ENCODE peak calls at places on chromosomes 4 and X, in five cellular contexts. J, L, P, N and R are unnamed samples.

GRCh38 chrX:46837543-46838481 is 969 bp downstream of the RP2 start:
- DNase-seq in J (no peak), N (no peak), L (no peak), P (peak), R (no peak)

GRCh38 chr4:88219099-88219498 is 60.7 kb upstream of the ABCG2 start:
- DNase-seq in N (no peak), J (peak), L (no peak), P (peak), R (no peak)

GRCh38 chrX:109294097-109294815 is 187.6 kb downstream of the GUCY2F start:
- DNase-seq in L (no peak), N (no peak), J (no peak), P (peak), R (no peak)

GRCh38 chr4:14130551-14130950 is 503.0 kb upstream of the BOD1L1 start:
- DNase-seq in L (no peak), P (no peak), J (no peak), N (no peak), R (no peak)

GRCh38 chr4:113878718-113879117 is 100.7 kb downstream of the ARSJ start:
- DNase-seq in L (no peak), P (peak), N (no peak), J (peak), R (no peak)

GRCh38 chr4:100430441-100430840 is 87.4 kb downstream of the EMCN start:
- DNase-seq in N (no peak), P (no peak), J (no peak), L (no peak), R (no peak)

GRCh38 chrX:20267924-20268701 is 1.4 kb upstream of the RPS6KA3 start:
- DNase-seq in L (no peak), N (peak), J (no peak), P (no peak), R (peak)

GRCh38 chr4:140851032-140851636 is 94.9 kb upstream of the TBC1D9 start:
- DNase-seq in J (peak), N (no peak), L (peak), P (peak), R (no peak)

GRCh38 chrX:355329-356050 is 31.2 kb downstream of the PPP2R3B start:
- DNase-seq in L (no peak), J (no peak), P (no peak), N (no peak), R (no peak)

GRCh38 chrX:36909584-36909983 is 98.6 kb upstream of the FAM47C start:
- DNase-seq in L (no peak), N (no peak), J (no peak), P (peak), R (no peak)

GRCh38 chr4:113497154-113497553 is 264.4 kb downstream of the CAMK2D start:
- DNase-seq in N (no peak), P (no peak), J (no peak), L (no peak), R (no peak)

GRCh38 chrX:133402830-133403625 is 12.3 kb downstream of the GPC4 start:
- DNase-seq in N (no peak), L (no peak), J (no peak), P (no peak), R (no peak)

GRCh38 chr4:142719854-142720541 is 126.1 kb downstream of the INPP4B start:
- DNase-seq in L (no peak), J (no peak), N (no peak), P (peak), R (no peak)

GRCh38 chr4:27828843-27829242 is 968.2 kb downstream of the STIM2 start:
- DNase-seq in P (peak), J (no peak), L (no peak), N (no peak), R (no peak)

GRCh38 chr4:80182237-80182866 is 15.0 kb upstream of the PRDM8 start:
- DNase-seq in L (no peak), P (no peak), N (no peak), J (no peak), R (no peak)

GRCh38 chrX:100731441-100732281 is at the start of gene SYTL4:
- DNase-seq in L (no peak), P (peak), N (peak), J (no peak), R (no peak)

GRCh38 chr4:56979674-56980073 is 978 bp downstream of the POLR2B start:
- DNase-seq in P (peak), N (no peak), J (peak), L (no peak), R (no peak)

GRCh38 chr4:16417198-16417597 is 190.9 kb upstream of the TAPT1 start:
- DNase-seq in P (no peak), N (no peak), J (no peak), L (no peak), R (no peak)

GRCh38 chrX:17933856-17934255 is 72.8 kb upstream of the RAI2 start:
- DNase-seq in L (no peak), N (no peak), P (no peak), J (no peak), R (no peak)

GRCh38 chrX:69020316-69020715 is 144.9 kb downstream of the PJA1 start:
- DNase-seq in L (no peak), P (no peak), N (no peak), J (no peak), R (no peak)

GRCh38 chr4:41281038-41281634 is 24.4 kb downstream of the UCHL1 start:
- DNase-seq in P (peak), N (no peak), L (peak), J (peak), R (no peak)

GRCh38 chr4:7956306-7957112 is 16.8 kb upstream of the AFAP1 start:
- DNase-seq in L (no peak), N (peak), P (peak), J (peak), R (no peak)

GRCh38 chrX:150036641-150037040 is 98.3 kb upstream of the EOLA2 start:
- DNase-seq in J (no peak), N (no peak), P (no peak), L (no peak), R (no peak)

GRCh38 chr4:151808120-151808529 is 47.3 kb upstream of the GATB start:
- DNase-seq in L (no peak), P (peak), J (no peak), N (no peak), R (no peak)

GRCh38 chr4:54439831-54440243 is 210.7 kb downstream of the PDGFRA start:
- DNase-seq in L (peak), N (no peak), P (peak), J (peak), R (peak)

GRCh38 chrX:49892552-49892951 is 13.3 kb downstream of the USP27X start:
- DNase-seq in L (no peak), J (no peak), P (no peak), N (no peak), R (no peak)

GRCh38 chr4:159735281-159736207 is 632.7 kb downstream of the RAPGEF2 start:
- DNase-seq in L (no peak), N (no peak), J (no peak), P (no peak), R (no peak)

GRCh38 chr4:183602444-183603102 is 56.4 kb downstream of the RWDD4 start:
- DNase-seq in J (no peak), L (no peak), P (peak), N (no peak), R (no peak)

GRCh38 chr4:21765810-21766407 is 182.7 kb downstream of the KCNIP4 start:
- DNase-seq in P (peak), L (no peak), J (peak), N (no peak), R (no peak)

DNA sequence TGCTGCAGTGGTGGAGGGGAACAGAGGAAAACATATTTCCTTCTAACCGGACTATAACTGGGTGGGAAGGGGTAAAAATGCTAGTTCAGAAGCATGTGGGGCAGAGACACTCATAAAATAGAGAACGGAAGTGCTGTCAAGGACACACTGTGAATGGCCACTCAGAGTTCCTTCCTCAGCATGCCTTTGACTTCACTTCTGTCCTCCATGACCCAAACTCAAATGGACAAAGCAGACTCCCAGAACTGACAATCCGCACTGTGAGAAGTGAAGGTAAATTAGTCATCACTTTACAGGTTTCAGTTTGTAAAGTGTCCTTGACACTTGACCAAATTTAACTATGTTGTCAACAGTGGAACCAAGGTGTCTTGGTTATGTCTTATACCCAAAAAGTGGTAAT is 30.2 kb upstream of the ELF2 start:
- DNase-seq in P (no peak), N (no peak), J (no peak), L (no peak), R (no peak)
- TF ChIP-seq CTCF in P (no peak), N (no peak), J (no peak), L (no peak), R (no peak)

GRCh38 chrX:128818690-128819089 is 704.6 kb downstream of the SMARCA1 start:
- DNase-seq in L (no peak), J (no peak), P (no peak), N (no peak), R (no peak)

GRCh38 chrX:128816919-128817318 is 706.4 kb downstream of the SMARCA1 start:
- DNase-seq in N (no peak), J (no peak), L (no peak), P (no peak), R (no peak)
- TF ChIP-seq CTCF in N (no peak), J (peak), L (peak), P (peak), R (no peak)

DNA sequence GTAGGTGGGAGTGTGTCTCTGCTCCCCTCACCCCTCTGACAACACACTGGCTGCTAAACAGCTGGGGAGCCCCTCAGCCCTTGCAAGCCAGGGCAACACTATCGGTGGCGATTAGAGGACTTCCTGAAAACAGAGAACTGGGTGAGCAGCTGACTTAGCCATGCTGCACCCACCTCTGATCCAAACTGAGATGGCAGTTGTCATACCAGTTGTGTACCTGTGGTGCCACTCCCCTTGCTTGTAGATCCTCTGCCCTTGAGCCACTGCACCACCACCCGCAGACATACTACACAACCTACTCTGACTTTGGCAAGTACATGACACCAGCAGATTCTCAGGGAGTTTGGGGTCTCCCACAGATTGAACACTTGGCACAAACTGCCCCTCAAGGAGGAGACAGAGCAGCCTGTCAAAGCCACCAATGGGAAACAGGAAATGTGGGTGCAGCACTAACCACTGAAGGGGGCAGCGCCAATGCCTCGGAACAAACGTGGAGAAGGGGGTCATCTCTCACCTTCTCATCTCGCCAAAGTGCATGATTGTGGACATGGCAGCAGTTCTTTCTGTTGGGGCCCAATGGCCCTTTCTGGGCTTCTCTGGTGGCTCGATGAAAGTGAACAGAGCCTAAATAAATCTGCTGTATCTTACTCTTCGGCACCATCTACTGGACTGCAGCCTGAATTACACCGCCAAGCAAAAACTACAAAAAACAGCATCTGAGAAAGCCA is 119.8 kb downstream of the NEK1 start:
- DNase-seq in P (peak), N (no peak), L (peak), J (peak), R (no peak)
- TF ChIP-seq CTCF in P (peak), N (peak), L (peak), J (peak), R (peak)

GRCh38 chr4:156154978-156155377 is 201.3 kb upstream of the CTSO start:
- DNase-seq in N (no peak), P (no peak), L (no peak), J (no peak), R (no peak)
- TF ChIP-seq CTCF in N (no peak), P (peak), L (no peak), J (no peak), R (no peak)

DNA sequence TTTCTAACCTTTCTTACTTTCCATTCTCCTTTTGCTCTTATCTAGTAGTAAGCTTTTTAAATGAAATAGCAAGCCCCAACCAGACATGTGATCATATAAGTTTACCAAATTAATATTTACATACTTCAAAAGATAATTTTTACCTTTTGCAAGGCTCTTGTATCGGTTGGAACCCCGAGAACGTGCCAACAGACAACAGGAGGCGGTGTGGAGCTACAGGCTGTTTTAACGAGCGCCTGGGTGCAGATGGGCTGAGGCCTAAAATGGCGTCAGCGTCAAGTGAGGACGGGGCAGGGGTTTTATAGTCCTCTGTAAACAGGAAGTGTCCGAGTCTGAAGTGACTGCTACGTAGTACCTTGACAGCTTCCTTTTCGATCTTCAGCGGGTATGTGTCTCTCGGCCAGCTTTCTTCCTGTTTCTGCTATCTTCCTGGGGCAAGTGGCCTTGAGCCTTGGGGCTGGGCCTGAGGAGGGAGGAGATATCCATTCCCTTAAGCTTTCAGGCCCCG is 342.7 kb downstream of the GALNTL6 start:
- DNase-seq in J (no peak), N (no peak), L (no peak), P (no peak), R (no peak)
- TF ChIP-seq CTCF in J (no peak), N (no peak), L (no peak), P (no peak), R (no peak)

GRCh38 chr4:76485450-76485849 is 50.4 kb downstream of the SHROOM3 start:
- DNase-seq in P (no peak), N (no peak), J (no peak), L (no peak), R (no peak)
- TF ChIP-seq CTCF in P (no peak), N (no peak), J (no peak), L (no peak), R (no peak)

GRCh38 chrX:39811391-39811790 is 286.4 kb downstream of the BCOR start:
- DNase-seq in J (peak), P (no peak), N (no peak), L (no peak), R (no peak)
- TF ChIP-seq CTCF in J (no peak), P (no peak), N (no peak), L (no peak), R (no peak)